ENCODE peak calls at places on chromosome X, in six cellular contexts. V is HepG2, X is HCT116, G is SK-N-SH, F is GM12878, T is K562. N is an unnamed sample.

GRCh38 chrX:39955621-39956020 is 142.1 kb downstream of the BCOR start:
- DNase-seq in G (no peak), T (no peak), V (no peak), F (no peak), X (no peak), N (no peak)

GRCh38 chrX:5876984-5877655 is 351.5 kb downstream of the NLGN4X start:
- DNase-seq in V (peak), F (no peak), T (no peak), G (peak), X (no peak), N (no peak)

GRCh38 chrX:67780694-67781109 is 236.9 kb downstream of the AR start:
- DNase-seq in T (no peak), V (no peak), G (no peak), F (no peak), X (no peak), N (no peak)

GRCh38 chrX:103513476-103514108 is 5.7 kb downstream of the RAB40A start:
- DNase-seq in T (no peak), G (no peak), X (no peak), V (no peak), F (no peak), N (no peak)

GRCh38 chrX:115233497-115234219 is at the start of gene LRCH2:
- DNase-seq in F (no peak), V (no peak), X (no peak), G (peak), T (no peak), N (no peak)

GRCh38 chrX:41332005-41332404 is 2.0 kb upstream of the DDX3X start:
- DNase-seq in X (no peak), F (no peak), T (no peak), G (no peak), V (no peak), N (no peak)

GRCh38 chrX:78024349-78025108 is 55.1 kb upstream of the PGAM4 start:
- DNase-seq in V (peak), X (peak), T (peak), G (peak), F (no peak), N (peak)

GRCh38 chrX:130682990-130683389 is 220.0 kb downstream of the ENOX2 start:
- DNase-seq in G (no peak), T (no peak), F (no peak), X (no peak), V (no peak), N (no peak)

GRCh38 chrX:17976955-17977354 is 115.9 kb upstream of the RAI2 start:
- DNase-seq in X (no peak), F (no peak), G (no peak), V (no peak), T (no peak), N (no peak)

GRCh38 chrX:46803140-46803539 is 33.7 kb upstream of the RP2 start:
- DNase-seq in X (no peak), G (no peak), V (peak), F (no peak), T (no peak), N (no peak)

GRCh38 chrX:47283015-47283771 is 50.4 kb downstream of the USP11 start:
- DNase-seq in V (peak), T (no peak), G (peak), X (no peak), F (no peak), N (no peak)

GRCh38 chrX:19680580-19680979 is 165.3 kb upstream of the MAP3K15 start:
- DNase-seq in G (no peak), T (no peak), X (no peak), V (no peak), F (no peak), N (no peak)

GRCh38 chrX:40094041-40094899 is 3.5 kb downstream of the BCOR start:
- DNase-seq in F (no peak), G (peak), V (no peak), X (no peak), T (no peak), N (no peak)

GRCh38 chrX:66504481-66504880 is 134.4 kb downstream of the EDA2R start:
- DNase-seq in T (no peak), X (no peak), F (no peak), V (no peak), G (no peak), N (no peak)

GRCh38 chrX:48937065-48937907 is 18.5 kb upstream of the PIM2 start:
- DNase-seq in F (peak), V (no peak), X (no peak), T (peak), G (no peak), N (no peak)

GRCh38 chrX:65196758-65197371 is 220.6 kb upstream of the ZC4H2 start:
- DNase-seq in V (peak), X (no peak), G (no peak), T (no peak), F (no peak), N (no peak)

DNA sequence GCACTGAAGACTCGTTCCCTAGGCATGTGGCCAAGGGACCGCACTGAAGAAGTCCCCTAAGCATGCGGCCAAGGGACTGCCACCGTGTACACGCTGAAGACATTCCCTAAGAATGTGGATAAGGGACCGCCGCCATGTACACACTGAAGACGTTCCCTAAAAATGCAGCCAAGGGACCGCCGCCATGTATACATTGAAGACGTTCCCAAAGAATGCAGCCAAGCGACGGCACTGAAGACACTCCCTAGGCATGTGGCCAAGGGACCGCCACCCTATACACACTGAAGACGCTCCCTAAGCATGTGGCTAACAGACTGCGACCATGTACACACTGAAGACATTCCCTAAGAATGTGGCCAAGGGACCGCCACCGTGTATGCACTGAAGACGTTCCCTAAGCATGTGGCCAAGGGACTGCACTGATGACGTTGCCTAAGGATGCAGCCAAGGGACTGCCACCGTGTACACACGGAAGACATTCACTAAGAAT is 31.5 kb downstream of the DHRSX start:
- DNase-seq in G (no peak), V (no peak), X (peak), F (no peak), T (no peak), N (no peak)
- TF ChIP-seq SIN3A in G (no peak), V (no peak), X (no peak), F (no peak), T (no peak), N (no peak)

DNA sequence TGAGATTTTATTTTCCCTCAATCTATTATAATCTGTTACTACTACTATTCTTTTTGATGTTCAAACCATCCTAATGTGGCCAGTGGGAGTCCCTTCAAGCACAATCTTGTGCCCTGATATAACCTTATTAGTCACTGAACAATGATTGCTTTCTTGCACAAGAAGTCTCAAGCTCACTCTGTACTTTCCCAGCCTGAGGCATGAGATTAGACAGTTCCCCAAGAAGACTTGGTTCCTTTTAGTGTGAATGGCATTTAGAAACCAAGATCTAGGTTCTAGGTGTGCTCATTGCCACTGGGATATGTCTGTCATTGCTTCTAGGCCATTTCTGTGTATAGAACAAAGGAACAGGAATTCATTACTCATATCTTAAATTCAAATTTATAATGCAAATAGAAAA is 28.0 kb upstream of the RBM41 start:
- DNase-seq in T (no peak), G (no peak), V (no peak), X (no peak), F (no peak), N (no peak)
- TF ChIP-seq SIN3A in T (no peak), G (no peak), V (no peak), X (no peak), F (no peak), N (no peak)

DNA sequence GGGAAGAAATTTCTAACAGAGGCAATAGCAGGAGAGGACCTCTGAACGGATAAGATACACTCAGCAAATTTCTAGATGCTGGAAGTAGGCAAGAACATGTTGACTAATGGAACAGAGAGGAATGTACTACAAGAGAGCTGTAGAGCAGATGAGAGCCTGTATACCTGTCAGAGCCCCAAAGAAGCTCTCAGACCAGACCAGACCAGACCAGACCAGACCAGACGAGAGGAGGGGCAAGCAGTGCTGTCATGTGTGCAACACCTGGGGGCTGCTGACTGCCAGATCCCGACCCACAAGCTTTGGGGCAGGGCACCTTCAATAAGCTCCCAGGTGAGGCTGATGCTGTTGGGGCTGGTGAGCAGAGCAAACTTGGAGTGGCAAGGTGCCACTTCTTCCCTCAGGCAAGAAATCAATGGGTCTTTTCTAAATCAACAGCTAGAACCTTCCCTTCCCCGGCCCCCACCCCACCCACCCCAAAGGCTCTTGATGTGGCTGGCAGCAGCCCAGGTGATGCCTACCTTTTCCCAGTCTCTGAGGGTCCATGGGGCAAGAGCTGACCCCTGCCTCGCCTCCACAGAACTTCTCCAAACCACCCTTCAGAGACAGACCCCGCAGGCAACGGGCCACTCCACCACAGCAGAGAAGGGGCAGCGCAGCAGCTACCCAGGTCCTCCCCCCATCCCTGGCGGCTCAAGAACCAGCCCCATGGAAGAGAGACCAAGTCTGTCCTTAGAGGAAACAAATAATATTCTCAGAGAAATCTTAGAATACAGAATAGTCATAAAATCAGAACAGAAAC is 32.7 kb downstream of the MECP2 start:
- DNase-seq in G (no peak), V (no peak), F (no peak), T (no peak), X (no peak), N (no peak)
- TF ChIP-seq SIN3A in G (no peak), V (no peak), F (no peak), T (no peak), X (no peak), N (no peak)

DNA sequence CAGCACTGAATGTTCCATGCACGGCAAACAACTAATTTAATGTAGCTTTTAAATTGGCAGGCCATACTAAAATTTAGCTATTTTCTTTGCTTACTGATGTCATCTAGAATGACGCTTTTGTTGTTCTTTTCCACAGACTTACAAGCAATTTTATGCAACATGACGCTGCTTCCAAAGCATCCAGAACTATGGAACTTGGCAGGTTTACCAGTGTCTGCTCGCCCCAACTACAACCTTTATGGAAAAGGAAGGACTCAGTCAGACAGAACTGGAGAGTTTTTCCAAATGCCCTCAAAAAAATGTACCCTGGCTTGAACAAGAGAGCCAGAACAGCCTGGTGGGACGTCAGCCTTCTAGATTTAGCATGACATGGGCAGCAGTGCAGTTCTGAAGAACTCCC is 58.7 kb downstream of the ANOS1 start:
- DNase-seq in X (no peak), T (no peak), G (no peak), V (no peak), F (no peak), N (no peak)
- TF ChIP-seq SIN3A in X (no peak), T (no peak), G (no peak), V (no peak), F (no peak), N (no peak)

DNA sequence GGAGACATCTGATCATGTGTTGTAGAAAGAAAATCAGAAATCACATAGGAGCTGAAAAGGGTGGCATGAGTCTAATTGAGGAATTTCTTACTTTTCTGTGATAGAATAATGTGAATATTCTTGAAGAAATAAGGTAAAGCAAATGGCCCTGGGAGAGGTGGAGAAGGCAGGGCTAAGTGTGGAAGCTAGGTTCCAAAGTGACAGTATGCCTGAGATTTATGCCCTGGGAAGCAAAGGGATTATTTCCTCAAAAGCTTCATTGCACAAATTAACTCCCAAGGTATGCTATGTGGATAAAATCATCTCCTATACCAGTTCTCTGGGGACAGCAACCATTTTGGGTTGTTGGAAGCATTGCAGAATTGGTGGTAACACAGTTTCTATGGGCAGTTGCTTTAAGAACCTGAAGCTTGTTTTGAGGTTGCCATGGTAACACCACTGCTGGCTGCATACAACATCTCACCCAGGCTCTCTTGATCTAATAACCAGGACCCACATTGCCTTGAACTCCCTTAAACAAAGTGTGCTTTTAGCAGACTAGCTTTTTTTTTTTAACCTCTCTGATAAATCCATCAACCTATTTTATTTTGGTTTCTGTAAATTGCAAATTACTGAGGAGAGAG is 21.0 kb downstream of the MAOA start:
- DNase-seq in G (peak), F (no peak), X (no peak), V (peak), T (no peak), N (no peak)
- TF ChIP-seq SIN3A in G (no peak), F (no peak), X (no peak), V (no peak), T (no peak), N (no peak)

GRCh38 chrX:7131621-7132020 is 15.9 kb upstream of the STS start:
- DNase-seq in X (no peak), G (no peak), T (no peak), V (no peak), F (no peak), N (no peak)

GRCh38 chrX:7133036-7133412 is 14.5 kb upstream of the STS start:
- DNase-seq in X (no peak), F (no peak), V (no peak), G (no peak), T (peak), N (no peak)

GRCh38 chrX:7127058-7127457 is 20.5 kb upstream of the STS start:
- DNase-seq in V (no peak), G (no peak), X (no peak), T (no peak), F (no peak), N (no peak)

GRCh38 chrX:7132335-7133035 is 15.0 kb upstream of the STS start:
- DNase-seq in F (no peak), G (no peak), V (peak), X (peak), T (peak), N (no peak)
- TF ChIP-seq SIN3A in F (no peak), G (no peak), V (no peak), X (no peak), T (no peak), N (no peak)

GRCh38 chrX:107654778-107655761 is 26.8 kb downstream of the PRPS1 start:
- DNase-seq in X (peak), G (peak), T (peak), F (no peak), V (peak), N (no peak)
- TF ChIP-seq SIN3A in X (no peak), G (no peak), T (no peak), F (no peak), V (no peak), N (no peak)

N was measured in Panc1.